ENCODE peak calls at places on chromosomes 3 and 15, in ten cellular contexts. K, T, Y, R, V, U, Q, C, B and I are unnamed samples.
A peak's percentile ranks its signal among the peaks of the same experiment; 100 is the strongest.

GRCh38 chr3:142998439-142998838 is 2.9 kb upstream of the U2SURP start:
- DNase-seq in K (no peak), T (no peak), Y (no peak), R (no peak), V (no peak), U (no peak), Q (no peak), C (no peak), B (no peak), I (no peak)

GRCh38 chr3:143951351-143951971 is 20.2 kb upstream of the DIPK2A start:
- DNase-seq in K (peak; percentile 34), T (no peak), Y (no peak), R (peak; percentile 26), V (peak; percentile 14), U (no peak), Q (no peak), C (no peak), B (no peak), I (no peak)

GRCh38 chr3:131174752-131175151 is 148.1 kb downstream of the NEK11 start:
- DNase-seq in K (no peak), T (no peak), Y (no peak), R (no peak), V (no peak), U (no peak), Q (no peak), C (no peak), B (peak; percentile 10), I (no peak)

GRCh38 chr15:57406040-57406772 is 29.9 kb downstream of the CGNL1 start:
- DNase-seq in K (peak; percentile 48), T (no peak), Y (no peak), R (no peak), V (no peak), U (no peak), Q (no peak), C (no peak), B (no peak), I (peak; percentile 65)

GRCh38 chr3:13483988-13484695 is 4.0 kb downstream of the HDAC11 start:
- DNase-seq in K (no peak), T (peak; percentile 36), Y (peak; percentile 50), R (no peak), V (no peak), U (no peak), Q (peak; percentile 41), C (no peak), B (no peak), I (no peak)

GRCh38 chr3:32952369-32953067 is 1.1 kb downstream of the CCR4 start:
- DNase-seq in K (no peak), T (no peak), Y (no peak), R (no peak), V (no peak), U (no peak), Q (no peak), C (no peak), B (no peak), I (no peak)

GRCh38 chr15:92714071-92714456 is 58.5 kb upstream of the FAM174B start:
- DNase-seq in K (no peak), T (no peak), Y (no peak), R (no peak), V (peak; percentile 17), U (no peak), Q (no peak), C (no peak), B (peak; percentile 29), I (no peak)

GRCh38 chr3:174821477-174821876 is 37.7 kb upstream of the NAALADL2 start:
- DNase-seq in K (no peak), T (no peak), Y (no peak), R (no peak), V (no peak), U (no peak), Q (no peak), C (no peak), B (no peak), I (no peak)

GRCh38 chr3:104347281-104347680 is 1019.4 kb upstream of the ALCAM start:
- DNase-seq in K (no peak), T (no peak), Y (no peak), R (no peak), V (no peak), U (no peak), Q (no peak), C (no peak), B (no peak), I (no peak)

GRCh38 chr3:41094351-41094750 is 105.0 kb upstream of the CTNNB1 start:
- DNase-seq in K (no peak), T (no peak), Y (no peak), R (no peak), V (no peak), U (no peak), Q (no peak), C (no peak), B (no peak), I (no peak)

GRCh38 chr3:148158210-148158609 is 539.5 kb upstream of the AGTR1 start:
- DNase-seq in K (no peak), T (no peak), Y (no peak), R (no peak), V (no peak), U (no peak), Q (no peak), C (no peak), B (no peak), I (no peak)

GRCh38 chr3:29695201-29695904 is 414.5 kb downstream of the RBMS3 start:
- DNase-seq in K (no peak), T (peak; percentile 73), Y (no peak), R (no peak), V (no peak), U (no peak), Q (no peak), C (no peak), B (no peak), I (no peak)

GRCh38 chr3:39989746-39990145 is 180.3 kb downstream of the MYRIP start:
- DNase-seq in K (no peak), T (no peak), Y (no peak), R (no peak), V (no peak), U (no peak), Q (no peak), C (no peak), B (no peak), I (no peak)

GRCh38 chr3:185737740-185738680 is 86.8 kb downstream of the IGF2BP2 start:
- DNase-seq in K (no peak), T (no peak), Y (no peak), R (no peak), V (no peak), U (no peak), Q (no peak), C (no peak), B (no peak), I (no peak)

DNA sequence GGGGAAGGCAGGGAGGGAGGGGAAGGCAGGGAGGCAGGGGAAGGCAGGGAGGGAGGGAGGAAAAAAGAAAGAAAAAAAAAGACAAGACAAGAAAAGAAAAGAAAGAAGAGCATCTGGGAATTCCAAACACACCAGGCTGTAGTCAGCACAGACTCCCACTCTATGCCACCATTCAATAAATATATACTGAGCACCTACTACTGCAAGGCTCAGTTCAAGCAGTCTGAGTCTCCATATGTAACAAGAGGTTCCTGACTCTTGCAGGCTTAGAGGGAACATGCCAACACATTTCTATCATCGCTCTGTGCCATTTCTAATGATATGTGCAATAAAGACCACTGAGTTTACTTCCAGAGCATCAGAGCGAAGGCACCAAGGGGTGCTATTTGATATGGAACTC is 47.7 kb downstream of the ANXA2 start:
- DNase-seq in K (no peak), T (no peak), Y (no peak), R (no peak), V (no peak), U (no peak), Q (no peak), C (no peak), B (no peak), I (no peak)
- TF ChIP-seq POLR2AphosphoS5 in K (no peak), T (no peak), Y (no peak), R (no peak), V (no peak), U (no peak), Q (no peak), C (no peak), B (no peak), I (no peak)

DNA sequence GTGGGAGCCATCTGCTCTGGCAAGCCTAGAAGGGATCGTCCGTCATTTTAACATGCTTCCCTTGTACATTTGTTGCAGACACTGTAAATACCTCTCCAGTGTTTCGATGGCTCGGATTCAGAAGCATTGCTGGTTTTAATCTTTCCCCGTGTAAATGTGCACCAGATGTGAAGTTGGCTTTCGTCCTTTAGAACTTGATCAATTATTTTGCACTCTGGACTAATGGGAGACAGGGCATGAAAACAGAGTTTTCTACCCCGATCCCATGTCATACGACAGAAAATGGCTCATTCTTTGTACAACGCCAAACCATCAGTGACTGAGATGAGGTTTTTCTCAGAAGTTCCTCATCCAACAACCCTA is 8.7 kb upstream of the KLF13 start:
- DNase-seq in K (no peak), T (no peak), Y (no peak), R (no peak), V (no peak), U (no peak), Q (no peak), C (no peak), B (no peak), I (no peak)
- TF ChIP-seq POLR2A in K (no peak), T (no peak), Y (no peak), R (no peak), V (no peak), U (no peak), Q (no peak), C (no peak), B (no peak), I (no peak)

GRCh38 chr3:58575986-58576652 is 1.1 kb downstream of the FAM107A start:
- DNase-seq in K (no peak), T (peak; percentile 18), Y (peak; percentile 47), R (no peak), V (no peak), U (no peak), Q (no peak), C (no peak), B (no peak), I (no peak)
- TF ChIP-seq POLR2AphosphoS5 in K (no peak), T (no peak), Y (no peak), R (no peak), V (no peak), U (no peak), Q (no peak), C (no peak), B (no peak), I (peak; percentile 7)

GRCh38 chr15:75903331-75904240 is at the start of gene FBXO22:
- DNase-seq in K (peak; percentile 82), T (peak; percentile 93), Y (peak; percentile 99), R (peak; percentile 84), V (peak; percentile 91), U (peak; percentile 64), Q (peak; percentile 92), C (peak; percentile 95), B (peak; percentile 71), I (peak; percentile 98)
- TF ChIP-seq POLR2A in K (peak; percentile 88), T (peak; percentile 58), Y (peak; percentile 47), R (peak; percentile 88), V (peak; percentile 67), U (peak; percentile 94), Q (no peak), C (no peak), B (peak; percentile 93), I (peak; percentile 83)

DNA sequence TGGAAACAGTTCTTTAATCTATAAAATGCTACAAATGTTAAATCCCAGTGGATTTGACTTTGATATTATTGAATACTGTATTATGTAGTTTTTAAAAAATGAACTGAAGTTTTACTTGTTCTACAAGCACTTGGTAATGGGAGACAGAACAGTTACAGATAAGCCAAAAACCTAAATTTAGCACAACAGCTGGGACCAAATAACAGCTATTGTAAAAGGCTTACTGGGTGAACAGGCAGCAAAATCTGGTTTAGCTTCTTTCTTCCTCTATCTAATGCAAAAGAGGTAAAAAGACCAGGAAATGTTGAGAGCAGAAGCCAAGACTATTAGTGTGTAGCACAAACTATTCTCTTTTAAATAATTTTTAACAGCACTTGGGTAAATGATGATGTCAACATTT is 1.6 kb upstream of the ATOSA start:
- DNase-seq in K (no peak), T (no peak), Y (no peak), R (no peak), V (no peak), U (no peak), Q (no peak), C (no peak), B (no peak), I (no peak)
- TF ChIP-seq POLR2AphosphoS5 in K (no peak), T (no peak), Y (no peak), R (no peak), V (no peak), U (no peak), Q (no peak), C (no peak), B (no peak), I (no peak)